ENCODE peak calls at places on chromosomes 5 and 9, in eight cellular contexts. C, T, E, L, K, V, H and M are unnamed samples.
A peak's percentile ranks its signal among the peaks of the same experiment; 100 is the strongest.

GRCh38 chr5:137487600-137487999 is 11.5 kb downstream of the SPOCK1 start:
- DNase-seq in K (no peak), C (peak; percentile 92), T (peak; percentile 24), E (no peak), V (no peak), L (no peak), H (no peak), M (peak; percentile 34)

GRCh38 chr9:137293482-137294090 is 8.5 kb downstream of the NRARP start:
- DNase-seq in E (no peak), L (no peak), K (no peak), H (no peak), C (no peak), V (no peak), T (no peak), M (no peak)

GRCh38 chr9:24846248-24846912 is 300.7 kb upstream of the IZUMO3 start:
- DNase-seq in L (no peak), V (no peak), E (no peak), C (no peak), T (no peak), K (no peak), H (no peak), M (no peak)

GRCh38 chr9:137241490-137242328 is 622 bp downstream of the TUBB4B start:
- DNase-seq in L (peak; percentile 52), C (peak; percentile 54), T (no peak), E (no peak), K (no peak), V (peak; percentile 35), H (peak; percentile 72), M (no peak)

GRCh38 chr5:31531543-31531887 is 378 bp downstream of the DROSHA start:
- DNase-seq in C (peak; percentile 21), L (peak; percentile 22), H (no peak), E (no peak), T (peak; percentile 45), V (peak; percentile 33), K (no peak), M (no peak)

GRCh38 chr9:13424872-13425271 is 145.4 kb upstream of the MPDZ start:
- DNase-seq in L (no peak), K (no peak), H (no peak), V (no peak), C (no peak), T (no peak), E (no peak), M (no peak)

GRCh38 chr5:23026252-23027170 is 173.4 kb upstream of the CDH12 start:
- DNase-seq in V (no peak), T (no peak), H (no peak), C (no peak), L (no peak), K (no peak), E (peak; percentile 3), M (no peak)

GRCh38 chr9:134571946-134572914 is 69.4 kb upstream of the COL5A1 start:
- DNase-seq in H (peak; percentile 3), T (no peak), E (no peak), C (no peak), K (no peak), L (no peak), V (no peak), M (no peak)

GRCh38 chr9:134179918-134180785 is 15.8 kb upstream of the RNU6ATAC start:
- DNase-seq in C (no peak), H (no peak), T (no peak), K (no peak), L (no peak), E (no peak), V (no peak), M (no peak)

GRCh38 chr9:76932778-76933177 is 26.9 kb upstream of the PRUNE2 start:
- DNase-seq in T (no peak), L (no peak), E (no peak), V (no peak), C (peak; percentile 72), K (no peak), H (no peak), M (no peak)

GRCh38 chr5:131384181-131384580 is 120.3 kb downstream of the CDC42SE2 start:
- DNase-seq in H (no peak), K (no peak), T (no peak), C (no peak), V (no peak), L (no peak), E (no peak), M (no peak)

GRCh38 chr9:108535526-108535925 is 320.3 kb downstream of the ACTL7B start:
- DNase-seq in T (no peak), K (no peak), C (peak; percentile 51), E (no peak), L (no peak), H (no peak), V (peak; percentile 26), M (no peak)

GRCh38 chr5:107524111-107524510 is 146.6 kb downstream of the EFNA5 start:
- DNase-seq in T (no peak), E (no peak), H (no peak), C (no peak), K (no peak), L (no peak), V (no peak), M (no peak)

GRCh38 chr5:81125959-81126358 is 107.2 kb upstream of the CKMT2 start:
- DNase-seq in H (no peak), E (no peak), C (no peak), T (no peak), K (no peak), L (no peak), V (no peak), M (no peak)

GRCh38 chr5:13510616-13511015 is 433.9 kb downstream of the DNAH5 start:
- DNase-seq in C (no peak), E (no peak), V (no peak), T (no peak), H (no peak), K (no peak), L (no peak), M (no peak)

GRCh38 chr9:76704601-76705204 is 59.5 kb upstream of the PCA3 start:
- DNase-seq in K (peak; percentile 70), L (no peak), C (peak; percentile 94), T (no peak), H (no peak), E (no peak), V (peak; percentile 63), M (no peak)